ENCODE peak calls at places on chromosome 1, in nine cellular contexts. T is GM12864; C is AG09319; O is NCI-H1436; X is fibroblast of the aortic adventitia; P is stimulated activated CD4-positive, alpha-beta T cell treated with anti-CD3 and anti-CD28 coated beads, TNF-alpha, amount 100 ng/mL, for 4 hours; M is activated CD8-positive, alpha-beta memory T cell treated with anti-CD3 and anti-CD28 coated beads, Interleukin-2, amount 50 U/mL, for 48 hours; S is progenitor cell of endocrine pancreas; D is mesenchymal stem cell. U is an unnamed sample.

GRCh38 chr1:106278706-106279105 is 777.8 kb upstream of the PRMT6 start:
- DNase-seq in T (no peak), C (no peak), O (no peak), X (no peak), P (no peak), M (no peak), S (no peak), D (no peak), U (no peak)

GRCh38 chr1:203041351-203041932 is 15.2 kb downstream of the PPFIA4 start:
- DNase-seq in T (no peak), C (no peak), O (no peak), X (no peak), P (no peak), M (no peak), S (no peak), D (no peak), U (no peak)

GRCh38 chr1:2328676-2329455 is 62.5 kb downstream of the MORN1 start:
- DNase-seq in T (no peak), C (no peak), O (no peak), X (no peak), P (no peak), M (no peak), S (no peak), D (no peak), U (no peak)

GRCh38 chr1:97190326-97190725 is 468.7 kb downstream of the PTBP2 start:
- DNase-seq in T (no peak), C (no peak), O (no peak), X (peak; percentile 79), P (no peak), M (no peak), S (no peak), D (peak; percentile 13), U (no peak)

GRCh38 chr1:226672217-226672838 is 66.8 kb downstream of the ITPKB start:
- DNase-seq in T (no peak), C (no peak), O (no peak), X (no peak), P (no peak), M (no peak), S (no peak), D (no peak), U (no peak)

GRCh38 chr1:33270808-33271465 is 14.6 kb downstream of the ZNF362 start:
- DNase-seq in T (no peak), C (no peak), O (no peak), X (no peak), P (no peak), M (no peak), S (no peak), D (no peak), U (no peak)

GRCh38 chr1:94045465-94046056 is 75.4 kb downstream of the ABCA4 start:
- DNase-seq in T (no peak), C (peak; percentile 79), O (no peak), X (peak; percentile 99), P (no peak), M (peak; percentile 70), S (peak; percentile 47), D (peak; percentile 94), U (peak; percentile 91)

GRCh38 chr1:66752671-66753371 is 562 bp downstream of the DYNLT5 start:
- DNase-seq in T (no peak), C (no peak), O (no peak), X (no peak), P (no peak), M (no peak), S (no peak), D (no peak), U (no peak)

GRCh38 chr1:45925728-45926287 is 122.4 kb downstream of the MAST2 start:
- DNase-seq in T (peak; percentile 27), C (no peak), O (no peak), X (no peak), P (no peak), M (no peak), S (no peak), D (no peak), U (no peak)

GRCh38 chr1:30757196-30757949 is at the start of gene LAPTM5:
- DNase-seq in T (no peak), C (no peak), O (no peak), X (peak; percentile 51), P (no peak), M (peak; percentile 77), S (no peak), D (no peak), U (no peak)

GRCh38 chr1:55284856-55285255 is 69.7 kb upstream of the USP24 start:
- DNase-seq in T (no peak), C (peak; percentile 46), O (peak; percentile 18), X (peak; percentile 81), P (no peak), M (peak; percentile 37), S (no peak), D (peak; percentile 67), U (no peak)

GRCh38 chr1:184380468-184380867 is 6.4 kb upstream of the C1orf21 start:
- DNase-seq in T (no peak), C (no peak), O (no peak), X (no peak), P (no peak), M (no peak), S (no peak), D (no peak), U (no peak)

GRCh38 chr1:51048670-51049069 is 53.4 kb upstream of the C1orf185 start:
- DNase-seq in T (no peak), C (no peak), O (no peak), X (no peak), P (no peak), M (no peak), S (no peak), D (no peak), U (no peak)